ENCODE peak calls at places on chromosomes 16 and 17, in four cellular contexts. U is WTC11, W is GM12878, M is SK-N-SH. Q is an unnamed sample.

GRCh38 chr17:49987681-49988441 is 7.2 kb downstream of the DLX3 start:
- DNase-seq in U (no peak), W (no peak), M (peak), Q (no peak)

GRCh38 chr17:48054238-48055185 is 6.4 kb downstream of the NFE2L1 start:
- DNase-seq in U (peak), W (no peak), M (peak), Q (peak)

GRCh38 chr17:2418572-2418971 is 17.7 kb upstream of the MNT start:
- DNase-seq in U (no peak), W (no peak), M (no peak), Q (no peak)

GRCh38 chr17:82108038-82108998 is 10.3 kb upstream of the FASN start:
- DNase-seq in U (no peak), W (no peak), M (no peak), Q (no peak)

GRCh38 chr17:69818467-69818866 is 256.6 kb upstream of the KCNJ16 start:
- DNase-seq in U (no peak), W (no peak), M (no peak), Q (no peak)

GRCh38 chr16:69834817-69835477 is 72.8 kb downstream of the WWP2 start:
- DNase-seq in U (no peak), W (no peak), M (no peak), Q (no peak)

GRCh38 chr17:72122668-72123495 is 2.1 kb downstream of the SOX9 start:
- DNase-seq in U (peak), W (no peak), M (peak), Q (no peak)

GRCh38 chr17:2874211-2874686 is 78.0 kb downstream of the RAP1GAP2 start:
- DNase-seq in U (peak), W (no peak), M (no peak), Q (no peak)

GRCh38 chr17:61251939-61252865 is 147.4 kb upstream of the TBX2 start:
- DNase-seq in U (no peak), W (no peak), M (peak), Q (no peak)

GRCh38 chr16:65224994-65225393 is 103.1 kb upstream of the CDH11 start:
- DNase-seq in U (no peak), W (no peak), M (no peak), Q (no peak)

DNA sequence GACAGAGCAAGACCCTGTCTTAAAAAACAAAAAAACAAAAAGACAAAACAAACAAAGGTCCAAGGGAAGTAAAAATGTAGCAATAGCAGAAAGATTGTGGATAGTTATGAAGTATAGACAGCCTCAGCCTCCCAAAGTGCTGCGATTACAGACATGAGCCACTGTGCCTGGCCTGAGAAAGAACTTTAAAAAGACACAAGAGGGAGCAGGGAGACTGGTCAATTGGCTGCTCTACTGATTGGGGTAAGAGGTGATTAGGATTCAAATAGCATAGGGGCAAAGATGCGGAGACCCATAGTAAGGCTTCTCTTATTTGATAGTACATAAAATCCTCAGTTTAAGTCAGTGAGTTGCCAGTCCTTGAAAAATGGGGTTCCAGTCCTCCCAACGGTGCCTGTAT is 518.2 kb upstream of the GOT2 start:
- DNase-seq in U (no peak), W (no peak), M (no peak), Q (no peak)
- TF ChIP-seq USF1 in U (no peak), W (no peak), M (no peak), Q (no peak)

GRCh38 chr17:27351741-27352140 is 57.8 kb downstream of the WSB1 start:
- DNase-seq in U (no peak), W (no peak), M (no peak), Q (no peak)
- TF ChIP-seq USF1 in U (no peak), W (no peak), M (no peak), Q (no peak)

DNA sequence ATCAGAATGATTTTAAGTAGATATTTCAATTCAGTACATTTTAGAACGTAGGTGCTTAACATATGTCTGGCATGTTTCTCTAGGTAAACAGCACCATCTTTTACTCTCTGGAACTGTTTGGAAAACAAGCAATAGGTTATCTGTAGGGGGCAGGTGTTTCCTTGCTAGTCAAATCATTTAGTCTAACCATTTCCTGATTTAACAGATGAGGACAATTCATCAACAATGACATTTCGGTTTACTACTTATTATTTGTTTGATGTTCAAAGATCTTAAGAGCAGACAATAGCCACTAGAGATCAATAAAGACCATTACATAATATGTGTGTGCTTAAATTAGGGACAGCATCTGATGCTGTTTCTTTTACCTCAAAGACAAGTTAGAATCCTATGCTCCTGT is 173.1 kb downstream of the CEP112 start:
- DNase-seq in U (no peak), W (no peak), M (no peak), Q (no peak)
- TF ChIP-seq USF1 in U (no peak), W (no peak), M (no peak), Q (no peak)

GRCh38 chr17:5182597-5183409 is 8.9 kb downstream of the ZNF594 start:
- DNase-seq in U (no peak), W (no peak), M (no peak), Q (no peak)
- TF ChIP-seq USF1 in U (no peak), W (no peak), M (no peak), Q (no peak)

GRCh38 chr16:2954228-2954627 is 9.8 kb upstream of the KREMEN2 start:
- DNase-seq in U (no peak), W (no peak), M (no peak), Q (no peak)
- TF ChIP-seq USF1 in U (no peak), W (no peak), M (no peak), Q (no peak)

GRCh38 chr16:7221157-7221556 is 111.5 kb upstream of the RBFOX1 start:
- DNase-seq in U (no peak), W (no peak), M (no peak), Q (no peak)
- TF ChIP-seq USF1 in U (no peak), W (no peak), M (no peak), Q (no peak)

GRCh38 chr16:19513377-19514053 is 8.4 kb downstream of the GDE1 start:
- DNase-seq in U (no peak), W (no peak), M (no peak), Q (no peak)

GRCh38 chr16:19518423-19518822 is 3.5 kb downstream of the GDE1 start:
- DNase-seq in U (no peak), W (no peak), M (no peak), Q (no peak)

GRCh38 chr16:19520861-19521331 is 1.0 kb downstream of the GDE1 start:
- DNase-seq in U (no peak), W (peak), M (no peak), Q (peak)

GRCh38 chr16:19515765-19516164 is 6.1 kb downstream of the GDE1 start:
- DNase-seq in U (no peak), W (no peak), M (no peak), Q (no peak)

DNA sequence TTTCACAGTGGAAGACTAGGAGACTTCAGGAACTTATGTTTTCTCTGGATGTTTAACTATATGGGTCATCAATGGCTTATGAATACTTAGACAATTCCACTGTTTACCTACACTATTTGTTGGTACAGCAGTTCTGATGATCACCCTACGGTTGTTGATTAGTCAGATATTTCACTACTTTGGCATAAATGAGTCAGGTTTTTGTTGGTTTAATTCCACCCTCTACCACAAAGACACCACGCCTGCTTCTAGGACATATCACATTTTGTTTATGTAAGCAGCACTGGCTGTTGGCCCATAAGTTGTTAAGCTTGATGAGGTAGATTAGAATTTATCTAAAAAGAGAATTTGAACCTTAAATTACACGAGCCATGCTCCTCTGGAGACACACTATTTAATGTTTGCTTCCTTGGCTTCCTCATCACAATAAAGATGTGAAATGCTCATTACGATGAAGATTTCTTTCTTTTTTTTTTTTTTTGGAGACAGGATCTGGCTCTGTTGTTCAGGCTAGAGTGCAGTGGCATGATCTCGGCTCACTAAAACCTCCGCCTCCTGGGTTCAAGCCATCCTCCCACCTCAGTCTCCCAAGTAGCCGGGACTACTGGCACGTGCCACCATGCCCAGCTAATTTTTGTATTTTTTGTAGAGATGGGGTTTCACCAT is 4.3 kb downstream of the GDE1 start:
- DNase-seq in U (no peak), W (no peak), M (no peak), Q (peak)
- TF ChIP-seq USF1 in U (no peak), W (no peak), M (no peak), Q (no peak)

GRCh38 chr17:58047751-58048150 is 35.5 kb upstream of the DYNLL2 start:
- DNase-seq in U (no peak), W (no peak), M (peak), Q (no peak)

GRCh38 chr17:58043221-58044181 is 36.5 kb upstream of the SRSF1 start:
- DNase-seq in U (no peak), W (no peak), M (no peak), Q (no peak)

GRCh38 chr17:58049533-58049932 is 33.7 kb upstream of the DYNLL2 start:
- DNase-seq in U (no peak), W (no peak), M (no peak), Q (no peak)

DNA sequence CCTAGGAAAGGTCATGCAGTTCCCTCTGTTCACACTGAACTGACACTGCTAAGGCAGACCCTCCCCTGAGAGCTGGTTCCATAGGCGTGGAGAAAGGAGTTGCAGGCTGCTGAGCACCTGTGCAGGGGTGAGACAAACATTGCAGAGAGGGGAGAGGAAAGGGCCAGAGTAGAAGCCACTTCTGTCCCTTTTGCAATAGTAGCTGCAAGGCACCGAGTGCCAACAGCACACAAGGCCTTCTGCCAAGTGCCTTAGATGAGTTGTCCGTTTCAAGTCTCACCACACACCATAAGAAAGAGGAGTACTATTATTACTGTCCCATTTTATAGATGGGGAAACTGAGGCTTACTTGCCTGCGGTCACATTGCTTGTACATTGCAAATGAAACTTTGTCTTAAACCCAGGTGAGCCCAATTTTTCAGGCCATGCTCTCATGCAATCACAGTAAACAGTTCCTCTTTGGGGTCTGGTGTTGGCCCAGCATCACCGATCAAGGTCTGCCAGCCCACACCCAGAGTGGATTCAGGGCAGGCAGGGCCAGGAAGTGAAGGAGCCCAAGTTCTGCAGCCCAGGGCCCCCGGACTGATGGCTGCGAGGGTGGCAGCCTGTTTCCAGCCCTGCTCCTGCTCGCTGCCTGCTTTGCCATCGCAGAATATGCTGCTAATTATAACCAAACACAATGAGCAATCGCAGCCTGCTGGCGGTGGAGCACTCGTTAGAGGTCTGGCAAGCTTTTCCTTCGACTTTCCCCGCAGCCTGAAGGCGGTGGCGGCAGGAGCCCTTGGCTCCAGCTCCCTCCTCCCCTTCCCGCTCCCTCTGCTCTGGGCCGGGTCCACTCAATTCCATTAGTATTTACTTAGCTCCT is 36.8 kb upstream of the DYNLL2 start:
- DNase-seq in U (peak), W (no peak), M (no peak), Q (no peak)
- TF ChIP-seq USF1 in U (no peak), W (no peak), M (no peak), Q (no peak)

GRCh38 chr17:8681175-8681949 is 50.8 kb upstream of the MYH10 start:
- DNase-seq in U (no peak), W (no peak), M (peak), Q (no peak)
- TF ChIP-seq USF1 in U (no peak), W (no peak), M (no peak), Q (no peak)

Q was measured in K562.